ENCODE peak calls at places on chromosomes 1 and 21, in four cellular contexts. B, Q, W and G are unnamed samples.

GRCh38 chr1:245997471-245998258 is 509.4 kb downstream of the SMYD3 start:
- DNase-seq in B (no peak), Q (peak; percentile 22), W (no peak), G (peak; percentile 37)

GRCh38 chr1:41626616-41627375 is 142.3 kb upstream of the EDN2 start:
- DNase-seq in B (no peak), Q (no peak), W (no peak), G (peak; percentile 77)

GRCh38 chr1:67601955-67602354 is 83.0 kb upstream of the GADD45A start:
- DNase-seq in B (no peak), Q (no peak), W (no peak), G (no peak)

GRCh38 chr1:25944986-25945385 is 38.8 kb upstream of the STMN1 start:
- DNase-seq in B (no peak), Q (no peak), W (no peak), G (no peak)

GRCh38 chr1:234706199-234706598 is 96.2 kb upstream of the IRF2BP2 start:
- DNase-seq in B (no peak), Q (no peak), W (no peak), G (no peak)

GRCh38 chr1:1272341-1273151 is 1.1 kb downstream of the UBE2J2 start:
- DNase-seq in B (no peak), Q (no peak), W (no peak), G (no peak)

GRCh38 chr1:145918992-145919939 is 749 bp upstream of the PEX11B start:
- DNase-seq in B (no peak), Q (peak; percentile 48), W (peak; percentile 70), G (peak; percentile 39)

GRCh38 chr1:161080391-161081150 is 8.8 kb downstream of the NECTIN4 start:
- DNase-seq in B (no peak), Q (no peak), W (no peak), G (no peak)

GRCh38 chr21:27813750-27814149 is 846.9 kb upstream of the ADAMTS5 start:
- DNase-seq in B (no peak), Q (no peak), W (no peak), G (no peak)

GRCh38 chr1:199287632-199288031 is 648.8 kb downstream of the PTPRC start:
- DNase-seq in B (no peak), Q (peak; percentile 19), W (no peak), G (no peak)

GRCh38 chr1:168121314-168122029 is 15.3 kb downstream of the GPR161 start:
- DNase-seq in B (peak; percentile 80), Q (peak; percentile 76), W (peak; percentile 89), G (no peak)

GRCh38 chr1:29310616-29311180 is 74.4 kb downstream of the PTPRU start:
- DNase-seq in B (no peak), Q (no peak), W (peak; percentile 12), G (no peak)

GRCh38 chr1:38567401-38567800 is 292.2 kb downstream of the RRAGC start:
- DNase-seq in B (no peak), Q (no peak), W (no peak), G (no peak)

GRCh38 chr21:38951095-38951745 is 145.5 kb downstream of the ETS2 start:
- DNase-seq in B (no peak), Q (no peak), W (no peak), G (no peak)

GRCh38 chr1:71666609-71667008 is 585.8 kb upstream of the ZRANB2 start:
- DNase-seq in B (no peak), Q (no peak), W (no peak), G (no peak)

GRCh38 chr1:247338723-247339270 is 7.1 kb upstream of the ZNF496 start:
- DNase-seq in B (no peak), Q (no peak), W (no peak), G (no peak)

GRCh38 chr1:15425521-15425920 is 12.7 kb upstream of the CTRC start:
- DNase-seq in B (no peak), Q (no peak), W (no peak), G (no peak)

GRCh38 chr1:47587891-47588582 is 150.2 kb downstream of the FOXD2 start:
- DNase-seq in B (no peak), Q (peak; percentile 28), W (no peak), G (no peak)

GRCh38 chr1:52520149-52520548 is 32.7 kb downstream of the TUT4 start:
- DNase-seq in B (peak; percentile 10), Q (no peak), W (no peak), G (no peak)

GRCh38 chr1:119374208-119374877 is 5.8 kb downstream of the HAO2 start:
- DNase-seq in B (no peak), Q (peak; percentile 30), W (no peak), G (no peak)

GRCh38 chr1:235763962-235764361 is 102.7 kb downstream of the LYST start:
- DNase-seq in B (no peak), Q (no peak), W (no peak), G (no peak)

GRCh38 chr1:11479375-11479979 is 522 bp downstream of the DISP3 start:
- DNase-seq in B (no peak), Q (no peak), W (no peak), G (no peak)

GRCh38 chr21:37079211-37079824 is 6.3 kb downstream of the TTC3 start:
- DNase-seq in B (no peak), Q (no peak), W (no peak), G (no peak)

GRCh38 chr1:69252696-69253095 is 315.0 kb upstream of the LRRC7 start:
- DNase-seq in B (no peak), Q (no peak), W (no peak), G (peak; percentile 2)

GRCh38 chr1:19156676-19157075 is 53.4 kb downstream of the UBR4 start:
- DNase-seq in B (no peak), Q (no peak), W (peak; percentile 70), G (no peak)

GRCh38 chr21:43890042-43890441 is 25.0 kb downstream of the AGPAT3 start:
- DNase-seq in B (no peak), Q (no peak), W (no peak), G (no peak)

GRCh38 chr1:170518965-170519364 is 13.0 kb upstream of the GORAB start:
- DNase-seq in B (no peak), Q (no peak), W (no peak), G (no peak)

GRCh38 chr1:171800342-171800741 is 18.9 kb downstream of the METTL13 start:
- DNase-seq in B (no peak), Q (peak; percentile 4), W (no peak), G (no peak)

GRCh38 chr21:14762309-14762708 is 216.2 kb upstream of the SAMSN1 start:
- DNase-seq in B (no peak), Q (no peak), W (no peak), G (no peak)

GRCh38 chr1:33232716-33233115 is 23.6 kb upstream of the ZNF362 start:
- DNase-seq in B (no peak), Q (no peak), W (no peak), G (no peak)

GRCh38 chr1:21139601-21140000 is 37.1 kb downstream of the EIF4G3 start:
- DNase-seq in B (no peak), Q (peak; percentile 12), W (peak; percentile 23), G (no peak)

GRCh38 chr1:52658795-52659194 is 25.8 kb downstream of the SHISAL2A start:
- DNase-seq in B (no peak), Q (no peak), W (no peak), G (no peak)

DNA sequence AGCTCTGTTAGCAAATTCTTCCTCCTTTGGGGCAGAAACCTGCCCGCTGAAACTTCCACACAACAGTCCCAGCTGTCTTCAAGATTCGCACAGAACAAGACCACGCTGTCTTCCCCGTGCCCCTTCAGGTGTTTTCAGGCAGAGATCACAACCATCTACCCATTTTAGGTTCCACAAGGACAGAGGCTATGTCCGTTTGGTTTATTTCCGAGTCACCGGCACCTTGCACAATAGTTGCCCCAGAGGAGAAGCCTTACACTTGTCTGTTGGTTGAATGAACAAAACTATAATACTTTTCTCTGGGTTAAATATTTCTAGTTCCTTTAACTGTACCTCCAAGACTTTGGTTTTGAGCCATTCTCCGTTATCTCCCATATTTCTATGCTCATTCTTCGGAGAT is 69.3 kb upstream of the SLC2A1 start:
- DNase-seq in B (no peak), Q (no peak), W (no peak), G (no peak)
- H3K27ac ChIP-seq in B (no peak overlapping the region), Q (no peak overlapping the region), W (no peak overlapping the region), G (no peak overlapping the region)

DNA sequence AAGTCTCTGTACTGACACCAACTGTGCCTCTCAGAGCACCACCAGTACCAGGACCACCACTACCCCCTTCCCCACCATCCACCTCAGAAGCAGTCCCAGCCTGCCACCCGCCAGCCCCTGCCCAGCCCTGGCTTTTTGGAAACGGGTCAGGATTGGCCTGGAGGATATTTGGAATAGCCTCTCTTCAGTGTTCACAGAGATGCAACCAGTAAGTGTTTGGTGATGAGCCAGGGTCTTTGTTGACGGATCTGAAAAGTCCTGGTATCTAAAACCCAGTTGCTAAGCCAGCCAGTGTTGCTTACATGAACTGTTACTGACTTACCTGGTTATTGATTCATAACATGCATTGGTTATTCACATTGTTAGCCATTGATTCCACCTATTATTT is 1.1 kb downstream of the C1orf56 start:
- DNase-seq in B (no peak), Q (no peak), W (no peak), G (no peak)
- TF ChIP-seq CTCF in B (no peak), Q (no peak), W (no peak), G (no peak)

DNA sequence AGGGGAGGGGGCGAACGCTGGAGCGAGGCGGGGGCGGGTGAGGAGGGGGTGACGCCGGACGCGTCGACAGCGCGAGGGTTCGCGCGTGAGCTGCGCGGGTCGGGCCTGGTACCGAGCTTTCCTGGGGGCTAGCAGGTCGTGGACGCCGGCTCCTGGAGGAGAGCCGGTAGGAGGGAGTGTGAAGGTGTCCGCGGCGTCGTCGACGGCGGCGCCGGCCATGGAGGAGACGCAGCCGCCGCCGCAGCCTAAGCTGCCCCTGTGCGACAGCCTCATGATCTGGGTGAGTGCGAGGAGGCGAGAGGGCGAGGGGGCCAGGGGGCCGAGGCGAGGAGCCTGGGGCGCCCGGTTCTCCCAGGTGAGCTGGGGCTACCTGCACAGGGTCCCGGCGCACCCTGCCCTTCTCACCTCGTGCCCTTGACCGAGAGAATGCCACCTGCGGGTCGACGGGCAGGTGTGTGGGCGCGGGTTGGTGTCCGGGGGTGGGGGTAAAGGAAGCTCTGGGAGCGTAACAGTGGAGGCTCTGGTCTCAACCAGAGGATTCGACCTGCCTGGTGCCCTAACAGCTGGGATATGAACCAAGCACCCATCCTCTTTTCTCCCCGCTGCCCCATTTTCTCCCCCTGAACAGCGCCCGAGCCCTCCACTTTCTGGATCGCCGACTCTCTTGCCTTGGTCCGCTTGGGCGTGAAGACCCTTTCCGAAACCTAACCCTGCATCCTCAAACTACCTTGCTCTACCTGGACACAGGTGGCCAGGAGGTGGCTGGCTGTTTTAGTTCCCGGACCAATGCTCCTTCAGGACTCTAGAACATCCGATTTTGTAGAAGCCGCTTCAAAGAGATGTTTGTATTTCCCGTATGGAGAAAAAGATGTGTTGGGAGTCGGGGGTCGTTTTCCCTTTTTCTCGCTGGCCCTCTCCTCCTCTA is at the start of gene HOOK1:
- DNase-seq in B (no peak), Q (no peak), W (no peak), G (peak; percentile 27)
- H3K27ac ChIP-seq in B (no peak within 1 kb of the TSS), Q (no peak within 1 kb of the TSS), W (no peak within 1 kb of the TSS), G (no peak within 1 kb of the TSS)

GRCh38 chr1:93056649-93057048 is 22.4 kb upstream of the MTF2 start:
- DNase-seq in B (no peak), Q (no peak), W (no peak), G (no peak)

GRCh38 chr1:93051961-93052360 is 27.1 kb upstream of the MTF2 start:
- DNase-seq in B (no peak), Q (no peak), W (no peak), G (no peak)

GRCh38 chr1:93061895-93062792 is 16.9 kb upstream of the MTF2 start:
- DNase-seq in B (no peak), Q (peak; percentile 31), W (no peak), G (peak; percentile 36)

DNA sequence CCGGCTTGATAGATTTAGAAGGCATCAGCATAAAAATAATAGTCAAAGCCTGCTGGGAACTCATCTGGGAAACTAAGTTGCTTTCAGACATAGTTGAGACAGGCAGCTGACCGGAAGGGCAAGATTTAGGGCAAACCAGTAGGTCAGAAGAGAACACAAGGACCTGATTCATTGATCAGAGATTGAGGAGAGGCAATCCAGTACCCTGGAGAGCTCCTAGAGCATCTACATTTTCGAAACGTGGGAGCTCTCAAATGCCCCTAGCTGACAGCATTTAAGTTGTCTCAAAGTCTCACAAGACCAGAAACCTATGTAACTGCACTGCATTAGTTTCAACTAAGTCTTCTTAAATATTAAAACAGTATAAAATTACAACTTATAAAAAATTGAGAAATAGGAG is 22.9 kb upstream of the MTF2 start:
- DNase-seq in B (peak; percentile 8), Q (peak; percentile 29), W (no peak), G (no peak)
- TF ChIP-seq CTCF in B (no peak), Q (no peak), W (no peak), G (no peak)